ENCODE peak calls at places on chromosomes 12 and 14, in four cellular contexts. T is fibroblast of mammary gland, J is T follicular helper cell, L is MM.1S. V is an unnamed sample.

GRCh38 chr12:123109319-123109772 is 41.5 kb downstream of the PITPNM2 start:
- DNase-seq in T (no peak), J (no peak), L (no peak), V (no peak)

GRCh38 chr12:49838973-49839633 is 3.8 kb downstream of the BCDIN3D start:
- DNase-seq in T (peak; percentile 54), J (no peak), L (peak; percentile 58), V (no peak)

GRCh38 chr14:77212933-77213656 is 31.5 kb downstream of the TMEM63C start:
- DNase-seq in T (peak; percentile 8), J (no peak), L (peak; percentile 11), V (no peak)

GRCh38 chr12:1443421-1444141 is 150.8 kb downstream of the FBXL14 start:
- DNase-seq in T (peak; percentile 94), J (no peak), L (no peak), V (no peak)

GRCh38 chr14:75158843-75159614 is 17.4 kb downstream of the TMED10 start:
- DNase-seq in T (peak; percentile 19), J (no peak), L (peak; percentile 14), V (no peak)

GRCh38 chr14:23933108-23933507 is 20.5 kb upstream of the DHRS4 start:
- DNase-seq in T (no peak), J (no peak), L (no peak), V (no peak)

GRCh38 chr14:68309631-68310030 is 483.2 kb downstream of the ZFP36L1 start:
- DNase-seq in T (no peak), J (no peak), L (no peak), V (no peak)

GRCh38 chr12:129186952-129187351 is 333.7 kb downstream of the GLT1D1 start:
- DNase-seq in T (no peak), J (no peak), L (no peak), V (no peak)

GRCh38 chr12:116916714-116917114 is 6.0 kb downstream of the FBXW8 start:
- DNase-seq in T (peak; percentile 91), J (no peak), L (peak; percentile 66), V (no peak)

GRCh38 chr14:105884808-105885281 is 358.5 kb downstream of the TMEM121 start:
- DNase-seq in T (no peak), J (no peak), L (no peak), V (no peak)

GRCh38 chr14:66228267-66228970 is 257.8 kb upstream of the CCDC196 start:
- DNase-seq in T (peak; percentile 90), J (no peak), L (no peak), V (no peak)

GRCh38 chr12:111469406-111469805 is 63.7 kb downstream of the SH2B3 start:
- DNase-seq in T (no peak), J (no peak), L (no peak), V (no peak)

GRCh38 chr12:3797649-3798048 is 44.7 kb upstream of the CRACR2A start:
- DNase-seq in T (peak; percentile 6), J (no peak), L (no peak), V (no peak)

GRCh38 chr12:6606331-6607131 is 648 bp downstream of the CHD4 start:
- DNase-seq in T (peak; percentile 34), J (peak; percentile 56), L (peak; percentile 35), V (peak; percentile 34)

GRCh38 chr14:25050494-25051170 is 685 bp upstream of the STXBP6 start:
- DNase-seq in T (peak; percentile 91), J (no peak), L (no peak), V (no peak)

GRCh38 chr14:89489796-89490506 is 72.9 kb upstream of the FOXN3 start:
- DNase-seq in T (no peak), J (no peak), L (no peak), V (no peak)

GRCh38 chr14:89955022-89955414 is 488 bp upstream of the EFCAB11 start:
- DNase-seq in T (no peak), J (no peak), L (no peak), V (no peak)

GRCh38 chr12:90679674-90680073 is 275.3 kb downstream of the CCER1 start:
- DNase-seq in T (no peak), J (no peak), L (no peak), V (no peak)

GRCh38 chr12:107564946-107565345 is 120.7 kb upstream of the PWP1 start:
- DNase-seq in T (peak; percentile 47), J (no peak), L (peak; percentile 24), V (no peak)

GRCh38 chr14:85625925-85626585 is 96.1 kb downstream of the FLRT2 start:
- DNase-seq in T (peak; percentile 60), J (no peak), L (no peak), V (no peak)

GRCh38 chr12:135127-135526 is 68.6 kb downstream of the IQSEC3 start:
- DNase-seq in T (no peak), J (no peak), L (no peak), V (no peak)

GRCh38 chr12:87981495-87981894 is 47.7 kb downstream of the C12orf50 start:
- DNase-seq in T (peak; percentile 69), J (no peak), L (no peak), V (no peak)

GRCh38 chr14:71521736-71522135 is 410.5 kb upstream of the RGS6 start:
- DNase-seq in T (no peak), J (no peak), L (no peak), V (no peak)

GRCh38 chr14:24279301-24280186 is 8.1 kb upstream of the RABGGTA start:
- DNase-seq in T (peak; percentile 6), J (no peak), L (no peak), V (peak; percentile 32)

GRCh38 chr12:24631691-24632090 is 317.2 kb downstream of the BCAT1 start:
- DNase-seq in T (peak; percentile 75), J (no peak), L (no peak), V (no peak)